ENCODE peak calls at places on chromosomes 13 and 19, in eight cellular contexts. V is colonic mucosa, A is A172, I is thoracic aorta, L is NCI-H460, T is mesenchymal stem cell, E is chondrocyte, N is amygdala. F is an unnamed sample.

GRCh38 chr13:34459856-34460255 is 482.2 kb upstream of the NBEA start:
- DNase-seq in E (no peak), V (no peak), L (no peak), T (no peak), I (no peak), A (peak; percentile 13), N (no peak), F (no peak)

GRCh38 chr19:57434386-57435061 is 601 bp upstream of the ZNF749 start:
- DNase-seq in I (no peak), A (no peak), V (no peak), T (no peak), E (no peak), N (no peak), L (no peak), F (no peak)

GRCh38 chr13:31437975-31438374 is 238.2 kb downstream of the B3GLCT start:
- DNase-seq in V (no peak), A (no peak), I (no peak), N (no peak), E (no peak), L (no peak), T (no peak), F (no peak)

GRCh38 chr19:36215276-36216171 is 618 bp downstream of the ZNF146 start:
- DNase-seq in E (no peak), T (peak; percentile 70), A (peak; percentile 11), N (no peak), L (no peak), I (no peak), V (no peak), F (no peak)

GRCh38 chr13:30235206-30235605 is 72.1 kb downstream of the KATNAL1 start:
- DNase-seq in T (no peak), I (no peak), E (no peak), N (no peak), V (no peak), A (no peak), L (no peak), F (no peak)

GRCh38 chr13:80340643-80341097 is 256 bp downstream of the SPRY2 start:
- DNase-seq in A (peak; percentile 10), L (no peak), E (no peak), V (no peak), I (no peak), T (peak; percentile 78), N (peak; percentile 46), F (no peak)

GRCh38 chr13:27339299-27339698 is 68.7 kb downstream of the RASL11A start:
- DNase-seq in E (no peak), N (no peak), I (no peak), V (peak; percentile 38), L (peak; percentile 34), A (no peak), T (peak; percentile 47), F (no peak)

GRCh38 chr13:99312493-99312883 is 5.3 kb upstream of the GPR183 start:
- DNase-seq in N (no peak), A (no peak), I (no peak), L (peak; percentile 11), V (no peak), T (peak; percentile 86), E (no peak), F (no peak)

GRCh38 chr19:46451352-46451751 is 20.0 kb downstream of the PNMA8A start:
- DNase-seq in E (no peak), I (no peak), N (no peak), V (no peak), A (no peak), L (no peak), T (no peak), F (no peak)

GRCh38 chr13:110157718-110158117 is 149.2 kb downstream of the COL4A1 start:
- DNase-seq in L (no peak), I (no peak), E (no peak), V (no peak), A (no peak), T (no peak), N (no peak), F (no peak)

GRCh38 chr13:46184277-46184699 is 2.3 kb upstream of the LCP1 start:
- DNase-seq in A (no peak), T (no peak), N (peak; percentile 13), I (no peak), L (peak; percentile 12), V (peak; percentile 43), E (no peak), F (no peak)

GRCh38 chr19:45195764-45196163 is 17.2 kb downstream of the BLOC1S3 start:
- DNase-seq in A (no peak), L (no peak), I (no peak), V (no peak), T (peak; percentile 65), N (no peak), E (no peak), F (no peak)

GRCh38 chr19:3844596-3844995 is 24.2 kb downstream of the ZFR2 start:
- DNase-seq in T (no peak), L (no peak), I (no peak), N (no peak), V (no peak), A (peak; percentile 71), E (no peak), F (no peak)

GRCh38 chr19:45092747-45093678 is at the start of gene PPP1R37:
- DNase-seq in N (peak; percentile 85), A (peak; percentile 80), I (peak; percentile 75), T (peak; percentile 97), L (peak; percentile 93), V (peak; percentile 96), E (no peak), F (peak; percentile 91)

GRCh38 chr19:10226376-10227214 is 4.5 kb downstream of the S1PR2 start:
- DNase-seq in I (no peak), E (no peak), V (peak; percentile 58), T (peak; percentile 25), N (no peak), L (no peak), A (no peak), F (no peak)

GRCh38 chr13:50826035-50826434 is 17.5 kb downstream of the DLEU7 start:
- DNase-seq in V (no peak), T (no peak), I (no peak), E (no peak), L (no peak), A (no peak), N (no peak), F (no peak)

GRCh38 chr19:27792576-27793127 is 1420.3 kb downstream of the UQCRFS1 start:
- DNase-seq in A (no peak), N (no peak), T (no peak), E (no peak), V (no peak), L (no peak), I (no peak), F (no peak)

GRCh38 chr13:112202966-112203365 is 136.0 kb downstream of the SOX1 start:
- DNase-seq in T (no peak), V (no peak), A (no peak), I (no peak), N (no peak), L (no peak), E (no peak), F (no peak)

F was measured in pulmonary artery endothelial cell.